ENCODE peak calls at places on chromosomes 2 and 18, in seven cellular contexts. I, P, B, V, R, J and U are unnamed samples.

GRCh38 chr2:191866195-191866594 is 19.3 kb upstream of the CAVIN2 start:
- DNase-seq in I (no peak), P (peak; percentile 23), B (no peak), V (no peak), R (no peak), J (no peak), U (no peak)

GRCh38 chr18:40851014-40851429 is 1104.0 kb upstream of the PIK3C3 start:
- DNase-seq in I (no peak), P (no peak), B (no peak), V (no peak), R (no peak), J (no peak), U (no peak)

GRCh38 chr2:222747526-222748160 is 76.2 kb downstream of the MOGAT1 start:
- DNase-seq in I (no peak), P (no peak), B (no peak), V (no peak), R (no peak), J (no peak), U (no peak)

GRCh38 chr2:166539340-166540162 is 45.5 kb upstream of the SCN7A start:
- DNase-seq in I (peak; percentile 51), P (peak; percentile 64), B (peak; percentile 12), V (peak; percentile 51), R (no peak), J (no peak), U (peak; percentile 48)

GRCh38 chr18:39946623-39947061 is 2008.4 kb upstream of the PIK3C3 start:
- DNase-seq in I (peak; percentile 51), P (no peak), B (no peak), V (no peak), R (no peak), J (no peak), U (no peak)

GRCh38 chr18:13211537-13211936 is 7.0 kb upstream of the LDLRAD4 start:
- DNase-seq in I (no peak), P (no peak), B (no peak), V (no peak), R (no peak), J (no peak), U (no peak)

GRCh38 chr2:235716875-235717496 is 223.1 kb downstream of the AGAP1 start:
- DNase-seq in I (no peak), P (no peak), B (no peak), V (no peak), R (no peak), J (no peak), U (peak; percentile 19)

GRCh38 chr2:38438536-38439225 is 61.6 kb upstream of the ATL2 start:
- DNase-seq in I (no peak), P (no peak), B (peak; percentile 76), V (no peak), R (no peak), J (no peak), U (no peak)

GRCh38 chr2:20177556-20178403 is 47.1 kb downstream of the SDC1 start:
- DNase-seq in I (no peak), P (no peak), B (no peak), V (no peak), R (no peak), J (no peak), U (no peak)

GRCh38 chr2:233426619-233427342 is 72.5 kb downstream of the DGKD start:
- DNase-seq in I (peak; percentile 79), P (peak; percentile 72), B (no peak), V (peak; percentile 58), R (peak; percentile 26), J (no peak), U (no peak)

GRCh38 chr2:48312126-48312525 is 217.8 kb upstream of the STON1 start:
- DNase-seq in I (no peak), P (peak; percentile 25), B (no peak), V (no peak), R (no peak), J (no peak), U (no peak)

GRCh38 chr18:70659026-70659726 is 370.3 kb downstream of the SOCS6 start:
- DNase-seq in I (no peak), P (no peak), B (no peak), V (no peak), R (no peak), J (no peak), U (no peak)

GRCh38 chr18:79571221-79572092 is 108.1 kb upstream of the CTDP1 start:
- DNase-seq in I (peak; percentile 48), P (no peak), B (no peak), V (no peak), R (peak; percentile 40), J (no peak), U (no peak)

GRCh38 chr2:178331474-178332431 is 119.2 kb downstream of the PRKRA start:
- DNase-seq in I (no peak), P (peak; percentile 70), B (no peak), V (no peak), R (no peak), J (no peak), U (no peak)

GRCh38 chr18:58687871-58688308 is 16.6 kb downstream of the MALT1 start:
- DNase-seq in I (no peak), P (no peak), B (peak; percentile 73), V (no peak), R (no peak), J (no peak), U (no peak)

GRCh38 chr18:400466-400865 is 100.0 kb downstream of the COLEC12 start:
- DNase-seq in I (no peak), P (no peak), B (no peak), V (no peak), R (no peak), J (no peak), U (no peak)

GRCh38 chr18:47931707-47932103 is 1.2 kb upstream of the SMAD2 start:
- DNase-seq in I (no peak), P (no peak), B (no peak), V (peak; percentile 22), R (no peak), J (peak; percentile 19), U (peak; percentile 9)

GRCh38 chr2:120238728-120239487 is 13.7 kb upstream of the RALB start:
- DNase-seq in I (peak; percentile 80), P (peak; percentile 76), B (no peak), V (peak; percentile 52), R (no peak), J (no peak), U (no peak)

GRCh38 chr2:1495676-1496393 is 82.6 kb downstream of the TPO start:
- DNase-seq in I (no peak), P (no peak), B (no peak), V (no peak), R (no peak), J (peak; percentile 4), U (no peak)

GRCh38 chr2:98909381-98910211 is 26.4 kb downstream of the CRACDL start:
- DNase-seq in I (no peak), P (peak; percentile 82), B (no peak), V (no peak), R (peak; percentile 69), J (peak; percentile 77), U (peak; percentile 37)

GRCh38 chr18:3832211-3832610 is 382.2 kb downstream of the TGIF1 start:
- DNase-seq in I (no peak), P (no peak), B (no peak), V (no peak), R (no peak), J (no peak), U (no peak)

GRCh38 chr18:49944681-49945080 is 131.3 kb upstream of the ACAA2 start:
- DNase-seq in I (no peak), P (no peak), B (no peak), V (no peak), R (no peak), J (peak; percentile 35), U (no peak)

GRCh38 chr2:55511508-55512124 is 7.9 kb upstream of the CFAP36 start:
- DNase-seq in I (peak; percentile 38), P (peak; percentile 58), B (no peak), V (no peak), R (no peak), J (peak; percentile 20), U (peak; percentile 55)

GRCh38 chr2:16275718-16276117 is 335.4 kb downstream of the MYCN start:
- DNase-seq in I (no peak), P (no peak), B (no peak), V (no peak), R (no peak), J (no peak), U (no peak)

GRCh38 chr2:95240091-95240490 is 32.8 kb downstream of the ZNF892 start:
- DNase-seq in I (no peak), P (no peak), B (no peak), V (no peak), R (no peak), J (no peak), U (no peak)

GRCh38 chr18:48132993-48133674 is 202.7 kb upstream of the SMAD2 start:
- DNase-seq in I (no peak), P (no peak), B (no peak), V (no peak), R (no peak), J (no peak), U (no peak)

GRCh38 chr2:17257194-17257909 is 260.9 kb downstream of the RAD51AP2 start:
- DNase-seq in I (no peak), P (no peak), B (no peak), V (no peak), R (no peak), J (no peak), U (no peak)

GRCh38 chr2:122307772-122308171 is 552.3 kb downstream of the TSN start:
- DNase-seq in I (no peak), P (no peak), B (no peak), V (no peak), R (no peak), J (no peak), U (no peak)

GRCh38 chr2:40318931-40319330 is 133.0 kb downstream of the SLC8A1 start:
- DNase-seq in I (no peak), P (no peak), B (no peak), V (no peak), R (no peak), J (no peak), U (no peak)

GRCh38 chr2:140990416-140990815 is 1140.4 kb downstream of the LRP1B start:
- DNase-seq in I (no peak), P (no peak), B (no peak), V (no peak), R (no peak), J (no peak), U (no peak)
- TF ChIP-seq SP1 in I (no peak), P (no peak), B (no peak), V (no peak), R (no peak), J (no peak), U (no peak)

DNA sequence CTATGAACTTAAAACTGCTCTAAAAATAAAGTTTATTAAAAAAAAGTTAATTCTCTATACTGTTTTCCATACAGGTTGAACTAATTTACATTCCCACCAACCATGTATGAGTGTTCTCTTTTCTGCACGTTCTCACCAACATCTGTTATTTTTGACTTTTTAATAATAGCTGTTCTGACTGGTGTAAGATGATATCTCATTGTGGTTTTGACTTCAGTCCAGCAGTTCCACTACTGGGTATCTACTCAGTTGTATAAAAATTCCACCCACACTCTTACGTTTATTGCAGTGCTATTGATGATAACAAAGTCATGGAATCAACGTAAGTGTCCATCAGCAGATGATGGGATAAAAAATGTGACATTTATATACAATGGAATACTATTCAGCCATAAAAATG is 33.7 kb downstream of the SPAG16 start:
- DNase-seq in I (no peak), P (no peak), B (no peak), V (no peak), R (no peak), J (no peak), U (no peak)
- TF ChIP-seq SP1 in I (no peak), P (no peak), B (no peak), V (no peak), R (no peak), J (no peak), U (no peak)

GRCh38 chr18:33184918-33185317 is 255.6 kb downstream of the CCDC178 start:
- DNase-seq in I (no peak), P (no peak), B (no peak), V (no peak), R (no peak), J (peak; percentile 12), U (no peak)
- TF ChIP-seq SP1 in I (no peak), P (no peak), B (no peak), V (no peak), R (no peak), J (no peak), U (no peak)

GRCh38 chr2:217951091-217951490 is 51.7 kb downstream of the TNS1 start:
- DNase-seq in I (no peak), P (no peak), B (no peak), V (no peak), R (no peak), J (no peak), U (no peak)
- TF ChIP-seq SP1 in I (no peak), P (no peak), B (no peak), V (no peak), R (no peak), J (no peak), U (no peak)